ENCODE peak calls at places on chromosomes 11 and 22, in ten cellular contexts. K is WTC11, A is GM20000, H is body of pancreas, B is NB4, X is left ventricle myocardium inferior, Q is transverse colon, F is fibroblast of mammary gland, S is RWPE1, R is GM12865. Y is an unnamed sample.

GRCh38 chr11:119853581-119854360 is 124.8 kb upstream of the NECTIN1 start:
- DNase-seq in K (no peak), A (no peak), H (no peak), B (no peak), X (no peak), Q (no peak), F (no peak), S (no peak), R (no peak), Y (no peak)

GRCh38 chr11:119100246-119100959 is 1.2 kb downstream of the DPAGT1 start:
- DNase-seq in K (no peak), A (no peak), H (no peak), B (peak; percentile 68), X (no peak), Q (no peak), F (peak; percentile 65), S (no peak), R (no peak), Y (no peak)

GRCh38 chr22:47552541-47553205 is 790.2 kb downstream of the TBC1D22A start:
- DNase-seq in K (no peak), A (no peak), H (no peak), B (no peak), X (no peak), Q (no peak), F (no peak), S (no peak), R (no peak), Y (no peak)

GRCh38 chr11:104146421-104146820 is 17.5 kb downstream of the PDGFD start:
- DNase-seq in K (no peak), A (no peak), H (no peak), B (no peak), X (no peak), Q (no peak), F (peak; percentile 37), S (no peak), R (no peak), Y (no peak)

GRCh38 chr22:44402196-44403111 is 89.7 kb upstream of the SHISAL1 start:
- DNase-seq in K (no peak), A (no peak), H (no peak), B (no peak), X (peak; percentile 4), Q (no peak), F (no peak), S (no peak), R (no peak), Y (no peak)

GRCh38 chr11:21654091-21654490 is 538.8 kb upstream of the ANO5 start:
- DNase-seq in K (no peak), A (no peak), H (no peak), B (no peak), X (no peak), Q (no peak), F (no peak), S (no peak), R (no peak), Y (no peak)

GRCh38 chr11:111652184-111652583 is 49.9 kb downstream of the SIK2 start:
- DNase-seq in K (no peak), A (no peak), H (no peak), B (no peak), X (no peak), Q (no peak), F (no peak), S (no peak), R (no peak), Y (no peak)

GRCh38 chr11:58564226-58564625 is 11.4 kb downstream of the LPXN start:
- DNase-seq in K (no peak), A (no peak), H (no peak), B (peak; percentile 48), X (no peak), Q (no peak), F (no peak), S (no peak), R (no peak), Y (no peak)

GRCh38 chr11:82867495-82868082 is 32.6 kb downstream of the PRCP start:
- DNase-seq in K (peak; percentile 79), A (peak; percentile 65), H (peak; percentile 78), B (peak; percentile 88), X (peak; percentile 24), Q (peak; percentile 75), F (peak; percentile 81), S (peak; percentile 46), R (peak; percentile 86), Y (peak; percentile 57)

GRCh38 chr22:40451230-40451629 is 80.8 kb downstream of the SGSM3 start:
- DNase-seq in K (no peak), A (no peak), H (no peak), B (no peak), X (peak; percentile 27), Q (no peak), F (no peak), S (no peak), R (no peak), Y (no peak)

GRCh38 chr11:66363805-66364535 is 7.6 kb downstream of the SLC29A2 start:
- DNase-seq in K (peak; percentile 96), A (peak; percentile 81), H (peak; percentile 63), B (peak; percentile 77), X (no peak), Q (peak; percentile 74), F (peak; percentile 28), S (no peak), R (peak; percentile 68), Y (peak; percentile 82)

GRCh38 chr22:36191106-36191836 is 10.3 kb downstream of the APOL4 start:
- DNase-seq in K (no peak), A (no peak), H (no peak), B (no peak), X (peak; percentile 84), Q (peak; percentile 33), F (peak; percentile 75), S (no peak), R (no peak), Y (no peak)

GRCh38 chr11:120807414-120808150 is 216.3 kb upstream of the TBCEL start:
- DNase-seq in K (no peak), A (no peak), H (no peak), B (no peak), X (no peak), Q (no peak), F (peak; percentile 75), S (peak; percentile 76), R (no peak), Y (no peak)

DNA sequence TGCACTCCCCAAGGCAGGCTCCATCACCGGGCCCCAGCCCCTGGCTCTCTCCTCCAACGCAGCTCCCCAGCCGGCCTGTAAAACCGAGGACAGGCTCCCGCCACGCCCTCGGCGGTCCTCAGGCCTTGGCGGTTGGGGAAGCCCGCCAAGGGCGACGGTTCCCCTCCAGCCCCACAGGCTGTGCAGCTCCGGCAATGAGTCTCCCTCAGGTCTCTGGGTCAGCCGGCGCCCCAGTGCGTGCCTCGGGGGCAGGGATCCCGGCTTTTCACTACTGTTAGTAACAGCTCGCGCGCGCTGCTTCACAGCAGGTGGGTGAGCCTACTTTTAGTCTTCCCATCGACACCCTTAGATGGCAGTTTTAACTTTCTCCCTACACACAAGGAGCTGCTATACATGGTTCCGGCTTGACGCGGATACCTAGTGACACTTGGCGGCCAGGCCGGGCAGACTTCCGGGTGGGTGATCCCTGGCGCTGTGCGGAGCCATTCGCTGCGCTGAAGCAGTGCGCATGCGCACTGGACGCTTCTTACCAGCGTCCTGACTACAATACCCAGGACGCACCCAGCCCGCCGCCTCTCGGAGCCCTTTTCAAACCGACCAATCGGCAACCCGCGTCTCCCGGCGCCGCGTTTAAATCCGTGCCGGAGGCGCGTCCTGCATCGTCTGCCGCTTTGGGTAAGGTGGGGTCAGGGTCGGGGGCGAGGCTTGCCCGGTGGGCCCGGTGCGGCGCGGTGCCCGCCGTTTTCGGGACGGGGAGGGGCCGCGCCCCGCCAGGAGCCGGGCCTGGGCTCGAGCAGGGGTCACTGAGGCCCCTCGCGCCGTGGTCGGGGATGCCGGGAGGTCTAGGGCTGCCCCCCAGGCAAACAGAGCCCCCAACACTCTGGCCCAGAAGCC is at the start of gene GTSE1:
- DNase-seq in K (peak; percentile 98), A (peak; percentile 99), H (peak; percentile 97), B (peak; percentile 99), X (peak; percentile 98), Q (peak; percentile 98), F (peak; percentile 96), S (peak; percentile 97), R (peak; percentile 99), Y (peak; percentile 99)
- TF ChIP-seq CTCF in K (no peak), A (no peak), H (no peak), B (no peak), X (peak; percentile 43), Q (peak; percentile 29), F (no peak), S (no peak), R (peak; percentile 29), Y (peak; percentile 34)

DNA sequence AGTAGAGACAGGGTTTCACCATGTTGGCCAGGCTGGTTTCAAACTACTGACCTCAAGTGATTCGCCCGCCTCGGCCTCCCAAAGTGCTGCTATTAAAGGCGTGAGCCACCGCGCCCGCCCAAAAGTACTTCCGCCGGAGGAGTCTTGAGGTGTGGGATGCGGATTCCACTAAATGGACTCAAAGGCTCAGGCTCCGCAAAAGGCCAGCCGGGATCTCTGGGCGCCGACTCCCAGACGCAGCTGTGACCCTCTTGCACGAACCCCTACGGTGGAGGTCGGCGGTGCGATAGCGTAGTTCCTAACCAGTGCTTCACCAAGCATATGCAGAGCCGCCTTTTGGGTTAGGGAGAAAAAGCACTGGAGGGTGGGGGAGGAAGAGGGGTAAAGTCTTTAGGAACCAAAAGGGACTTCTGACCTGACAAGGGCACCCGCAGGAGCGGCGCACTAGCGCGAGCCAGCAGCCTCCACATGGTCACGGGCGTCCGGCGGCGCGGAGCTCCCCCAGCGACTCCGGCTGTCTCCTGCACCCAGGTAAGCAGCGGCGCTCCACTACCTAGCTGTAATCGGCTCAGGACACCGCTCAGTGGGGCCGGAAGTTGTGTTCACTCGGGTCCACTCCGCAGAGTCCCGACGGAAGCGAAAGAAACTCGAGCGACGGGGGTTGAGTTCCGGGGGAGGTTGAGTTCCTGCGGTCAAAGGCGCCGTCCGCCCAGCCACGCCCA is at the start of gene MRPL16:
- DNase-seq in K (peak; percentile 88), A (peak; percentile 84), H (peak; percentile 94), B (peak; percentile 95), X (peak; percentile 85), Q (peak; percentile 94), F (peak; percentile 86), S (peak; percentile 89), R (peak; percentile 96), Y (peak; percentile 85)
- TF ChIP-seq CTCF in K (no peak), A (no peak), H (peak; percentile 14), B (no peak), X (no peak), Q (peak; percentile 33), F (no peak), S (peak; percentile 37), R (peak; percentile 37), Y (peak; percentile 20)

GRCh38 chr11:62841361-62842170 is 2.2 kb upstream of the WDR74 start:
- DNase-seq in K (peak; percentile 87), A (peak; percentile 87), H (peak; percentile 85), B (peak; percentile 99), X (peak; percentile 79), Q (peak; percentile 89), F (peak; percentile 100), S (peak; percentile 95), R (peak; percentile 98), Y (peak; percentile 89)
- TF ChIP-seq CTCF in K (no peak), A (no peak), H (no peak), B (no peak), X (no peak), Q (no peak), F (no peak), S (no peak), R (no peak), Y (no peak)

DNA sequence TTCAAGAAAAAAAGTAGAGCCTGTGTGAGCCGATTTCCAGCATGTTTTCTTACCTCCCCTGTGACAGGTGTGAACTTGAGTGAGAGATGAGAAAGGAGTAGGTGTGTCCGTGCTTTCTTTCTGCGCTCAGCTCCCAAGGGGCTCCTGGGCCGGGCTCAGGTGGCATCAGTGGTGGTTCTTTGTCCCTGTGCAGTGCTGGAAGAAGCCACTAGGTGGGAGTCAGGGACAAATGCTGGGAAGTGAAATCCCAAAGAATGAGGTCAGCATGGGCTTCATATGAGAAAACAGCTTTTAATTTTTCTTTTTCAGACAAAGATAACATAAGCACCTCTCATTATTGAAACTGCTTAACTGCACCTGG is 57.8 kb downstream of the PPFIBP2 start:
- DNase-seq in K (peak; percentile 86), A (peak; percentile 32), H (peak; percentile 87), B (peak; percentile 45), X (peak; percentile 65), Q (peak; percentile 82), F (peak; percentile 70), S (peak; percentile 71), R (peak; percentile 54), Y (no peak)
- TF ChIP-seq CTCF in K (peak; percentile 74), A (peak; percentile 67), H (peak; percentile 96), B (peak; percentile 74), X (peak; percentile 97), Q (peak; percentile 88), F (peak; percentile 99), S (peak; percentile 93), R (peak; percentile 59), Y (peak; percentile 69)